ENCODE peak calls at places on chromosomes 5 and 9, in five cellular contexts. One of them, this sample, is unnamed.

GRCh38 chr5:82991678-82992323 is 85.4 kb downstream of the TMEM167A start:
- DNase-seq in activated CD8-positive, alpha-beta T cell treated with anti-CD3 and anti-CD28 coated beads for 36 hours: no peak
- DNase-seq in fibroblast of mammary gland: peak
- DNase-seq in PC-9: no peak
- DNase-seq in endothelial cell: no peak
- DNase-seq in this sample: no peak

GRCh38 chr5:172904643-172905345 is 54.4 kb upstream of the RPL26L1 start:
- DNase-seq in endothelial cell: no peak
- DNase-seq in PC-9: peak
- DNase-seq in fibroblast of mammary gland: peak
- DNase-seq in activated CD8-positive, alpha-beta T cell treated with anti-CD3 and anti-CD28 coated beads for 36 hours: no peak
- DNase-seq in this sample: no peak

GRCh38 chr5:65907138-65907537 is 19.2 kb upstream of the ERBIN start:
- DNase-seq in activated CD8-positive, alpha-beta T cell treated with anti-CD3 and anti-CD28 coated beads for 36 hours: no peak
- DNase-seq in PC-9: no peak
- DNase-seq in fibroblast of mammary gland: no peak
- DNase-seq in endothelial cell: no peak
- DNase-seq in this sample: no peak

GRCh38 chr5:36200513-36200912 is 41.2 kb downstream of the NADK2 start:
- DNase-seq in PC-9: no peak
- DNase-seq in fibroblast of mammary gland: peak
- DNase-seq in endothelial cell: no peak
- DNase-seq in activated CD8-positive, alpha-beta T cell treated with anti-CD3 and anti-CD28 coated beads for 36 hours: no peak
- DNase-seq in this sample: no peak

GRCh38 chr9:121906074-121906520 is 187.0 kb downstream of the TTLL11 start:
- DNase-seq in fibroblast of mammary gland: peak
- DNase-seq in endothelial cell: no peak
- DNase-seq in PC-9: no peak
- DNase-seq in activated CD8-positive, alpha-beta T cell treated with anti-CD3 and anti-CD28 coated beads for 36 hours: no peak
- DNase-seq in this sample: no peak

GRCh38 chr5:73104326-73104725 is 16.0 kb upstream of the TMEM171 start:
- DNase-seq in fibroblast of mammary gland: no peak
- DNase-seq in PC-9: no peak
- DNase-seq in endothelial cell: no peak
- DNase-seq in activated CD8-positive, alpha-beta T cell treated with anti-CD3 and anti-CD28 coated beads for 36 hours: no peak
- DNase-seq in this sample: no peak

GRCh38 chr9:134099123-134099761 is 31.4 kb upstream of the BRD3 start:
- DNase-seq in PC-9: peak
- DNase-seq in endothelial cell: peak
- DNase-seq in fibroblast of mammary gland: peak
- DNase-seq in activated CD8-positive, alpha-beta T cell treated with anti-CD3 and anti-CD28 coated beads for 36 hours: peak
- DNase-seq in this sample: peak

GRCh38 chr9:130872511-130872910 is 24.1 kb downstream of the QRFP start:
- DNase-seq in fibroblast of mammary gland: no peak
- DNase-seq in activated CD8-positive, alpha-beta T cell treated with anti-CD3 and anti-CD28 coated beads for 36 hours: no peak
- DNase-seq in endothelial cell: no peak
- DNase-seq in PC-9: no peak
- DNase-seq in this sample: no peak

GRCh38 chr9:77647659-77648457 is at the start of gene GNA14:
- DNase-seq in fibroblast of mammary gland: no peak
- DNase-seq in endothelial cell: peak
- DNase-seq in PC-9: no peak
- DNase-seq in activated CD8-positive, alpha-beta T cell treated with anti-CD3 and anti-CD28 coated beads for 36 hours: peak
- DNase-seq in this sample: no peak

GRCh38 chr5:134371834-134372340 is 518 bp downstream of the UBE2B start:
- DNase-seq in activated CD8-positive, alpha-beta T cell treated with anti-CD3 and anti-CD28 coated beads for 36 hours: peak
- DNase-seq in endothelial cell: peak
- DNase-seq in PC-9: peak
- DNase-seq in fibroblast of mammary gland: peak
- DNase-seq in this sample: peak

GRCh38 chr9:135288941-135289534 is 190.5 kb upstream of the PPP1R26 start:
- DNase-seq in PC-9: no peak
- DNase-seq in endothelial cell: no peak
- DNase-seq in activated CD8-positive, alpha-beta T cell treated with anti-CD3 and anti-CD28 coated beads for 36 hours: no peak
- DNase-seq in fibroblast of mammary gland: no peak
- DNase-seq in this sample: no peak

GRCh38 chr5:172789687-172790495 is 18.9 kb upstream of the DUSP1 start:
- DNase-seq in PC-9: no peak
- DNase-seq in activated CD8-positive, alpha-beta T cell treated with anti-CD3 and anti-CD28 coated beads for 36 hours: no peak
- DNase-seq in endothelial cell: no peak
- DNase-seq in fibroblast of mammary gland: no peak
- DNase-seq in this sample: no peak

GRCh38 chr5:14161825-14162556 is 18.8 kb downstream of the TRIO start:
- DNase-seq in endothelial cell: no peak
- DNase-seq in PC-9: no peak
- DNase-seq in activated CD8-positive, alpha-beta T cell treated with anti-CD3 and anti-CD28 coated beads for 36 hours: no peak
- DNase-seq in fibroblast of mammary gland: no peak
- DNase-seq in this sample: no peak

GRCh38 chr9:34642679-34643078 is 3.8 kb upstream of the GALT start:
- DNase-seq in activated CD8-positive, alpha-beta T cell treated with anti-CD3 and anti-CD28 coated beads for 36 hours: no peak
- DNase-seq in fibroblast of mammary gland: no peak
- DNase-seq in endothelial cell: no peak
- DNase-seq in PC-9: no peak
- DNase-seq in this sample: no peak

GRCh38 chr5:173395257-173395932 is 67.2 kb upstream of the STC2 start:
- DNase-seq in fibroblast of mammary gland: peak
- DNase-seq in endothelial cell: no peak
- DNase-seq in PC-9: no peak
- DNase-seq in activated CD8-positive, alpha-beta T cell treated with anti-CD3 and anti-CD28 coated beads for 36 hours: no peak
- DNase-seq in this sample: no peak

GRCh38 chr5:71456362-71456743 is 902 bp downstream of the BDP1 start:
- DNase-seq in fibroblast of mammary gland: peak
- DNase-seq in PC-9: no peak
- DNase-seq in endothelial cell: no peak
- DNase-seq in activated CD8-positive, alpha-beta T cell treated with anti-CD3 and anti-CD28 coated beads for 36 hours: no peak
- DNase-seq in this sample: no peak

GRCh38 chr5:14728109-14728938 is 63.8 kb downstream of the OTULIN start:
- DNase-seq in activated CD8-positive, alpha-beta T cell treated with anti-CD3 and anti-CD28 coated beads for 36 hours: no peak
- DNase-seq in PC-9: no peak
- DNase-seq in fibroblast of mammary gland: no peak
- DNase-seq in endothelial cell: peak
- DNase-seq in this sample: peak

GRCh38 chr9:136589766-136590740 is 44.2 kb upstream of the NOTCH1 start:
- DNase-seq in endothelial cell: no peak
- DNase-seq in activated CD8-positive, alpha-beta T cell treated with anti-CD3 and anti-CD28 coated beads for 36 hours: no peak
- DNase-seq in PC-9: no peak
- DNase-seq in fibroblast of mammary gland: no peak
- DNase-seq in this sample: no peak

GRCh38 chr5:122153230-122153629 is 23.9 kb downstream of the ZNF474 start:
- DNase-seq in activated CD8-positive, alpha-beta T cell treated with anti-CD3 and anti-CD28 coated beads for 36 hours: no peak
- DNase-seq in PC-9: no peak
- DNase-seq in fibroblast of mammary gland: peak
- DNase-seq in endothelial cell: no peak
- DNase-seq in this sample: no peak

GRCh38 chr5:147773587-147773986 is 8.9 kb downstream of the JAKMIP2 start:
- DNase-seq in endothelial cell: no peak
- DNase-seq in activated CD8-positive, alpha-beta T cell treated with anti-CD3 and anti-CD28 coated beads for 36 hours: no peak
- DNase-seq in fibroblast of mammary gland: no peak
- DNase-seq in PC-9: no peak
- DNase-seq in this sample: no peak

GRCh38 chr5:172902497-172903472 is 56.4 kb upstream of the RPL26L1 start:
- DNase-seq in activated CD8-positive, alpha-beta T cell treated with anti-CD3 and anti-CD28 coated beads for 36 hours: no peak
- DNase-seq in fibroblast of mammary gland: peak
- DNase-seq in endothelial cell: peak
- DNase-seq in PC-9: peak
- DNase-seq in this sample: peak

GRCh38 chr9:123997665-123998277 is 13.8 kb upstream of the LHX2 start:
- DNase-seq in fibroblast of mammary gland: peak
- DNase-seq in PC-9: no peak
- DNase-seq in endothelial cell: no peak
- DNase-seq in activated CD8-positive, alpha-beta T cell treated with anti-CD3 and anti-CD28 coated beads for 36 hours: peak
- DNase-seq in this sample: peak

GRCh38 chr9:129495422-129496186 is 125.3 kb downstream of the C9orf50 start:
- DNase-seq in fibroblast of mammary gland: peak
- DNase-seq in PC-9: peak
- DNase-seq in endothelial cell: peak
- DNase-seq in activated CD8-positive, alpha-beta T cell treated with anti-CD3 and anti-CD28 coated beads for 36 hours: peak
- DNase-seq in this sample: peak

GRCh38 chr9:112820886-112821285 is 69.8 kb downstream of the SLC46A2 start:
- DNase-seq in fibroblast of mammary gland: peak
- DNase-seq in PC-9: no peak
- DNase-seq in activated CD8-positive, alpha-beta T cell treated with anti-CD3 and anti-CD28 coated beads for 36 hours: no peak
- DNase-seq in endothelial cell: no peak
- DNase-seq in this sample: no peak

GRCh38 chr5:145854651-145855258 is 18.1 kb downstream of the GRXCR2 start:
- DNase-seq in PC-9: peak
- DNase-seq in endothelial cell: no peak
- DNase-seq in activated CD8-positive, alpha-beta T cell treated with anti-CD3 and anti-CD28 coated beads for 36 hours: no peak
- DNase-seq in fibroblast of mammary gland: peak
- DNase-seq in this sample: no peak

GRCh38 chr9:72983512-72984021 is 30.7 kb upstream of the ALDH1A1 start:
- DNase-seq in endothelial cell: no peak
- DNase-seq in fibroblast of mammary gland: no peak
- DNase-seq in PC-9: no peak
- DNase-seq in activated CD8-positive, alpha-beta T cell treated with anti-CD3 and anti-CD28 coated beads for 36 hours: no peak
- DNase-seq in this sample: no peak

GRCh38 chr5:126837907-126838539 is 61.1 kb downstream of the LMNB1 start:
- DNase-seq in activated CD8-positive, alpha-beta T cell treated with anti-CD3 and anti-CD28 coated beads for 36 hours: no peak
- DNase-seq in fibroblast of mammary gland: peak
- DNase-seq in endothelial cell: no peak
- DNase-seq in PC-9: no peak
- DNase-seq in this sample: no peak
- TF ChIP-seq CTCF in activated CD8-positive, alpha-beta T cell treated with anti-CD3 and anti-CD28 coated beads for 36 hours: no peak
- TF ChIP-seq CTCF in fibroblast of mammary gland: peak
- TF ChIP-seq CTCF in endothelial cell: no peak
- TF ChIP-seq CTCF in PC-9: peak
- TF ChIP-seq CTCF in this sample: no peak

DNA sequence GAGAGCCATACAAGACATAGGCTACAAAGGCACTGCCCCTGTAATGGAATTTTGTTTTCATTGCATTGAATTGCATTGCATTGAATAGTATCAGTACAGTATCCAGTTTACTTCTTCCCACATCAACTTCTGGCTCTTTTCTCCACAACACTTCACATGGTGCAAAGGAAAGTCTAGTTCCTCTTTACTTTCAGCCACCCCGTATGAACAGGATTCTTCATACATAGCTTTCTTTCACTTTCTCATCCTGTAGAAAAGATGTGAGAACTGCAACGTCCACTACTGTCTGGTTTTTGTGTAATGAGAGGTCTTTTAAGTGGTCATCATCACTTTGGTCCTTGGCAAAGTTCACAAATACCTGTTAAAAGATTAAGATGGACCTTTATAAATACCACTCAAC is 20.2 kb downstream of the NIPSNAP3B start:
- DNase-seq in activated CD8-positive, alpha-beta T cell treated with anti-CD3 and anti-CD28 coated beads for 36 hours: no peak
- DNase-seq in endothelial cell: no peak
- DNase-seq in PC-9: no peak
- DNase-seq in fibroblast of mammary gland: no peak
- DNase-seq in this sample: no peak
- TF ChIP-seq CTCF in activated CD8-positive, alpha-beta T cell treated with anti-CD3 and anti-CD28 coated beads for 36 hours: no peak
- TF ChIP-seq CTCF in endothelial cell: no peak
- TF ChIP-seq CTCF in PC-9: no peak
- TF ChIP-seq CTCF in fibroblast of mammary gland: no peak
- TF ChIP-seq CTCF in this sample: no peak

GRCh38 chr9:75628952-75629351 is 261.5 kb upstream of the PCSK5 start:
- DNase-seq in fibroblast of mammary gland: no peak
- DNase-seq in PC-9: no peak
- DNase-seq in endothelial cell: no peak
- DNase-seq in activated CD8-positive, alpha-beta T cell treated with anti-CD3 and anti-CD28 coated beads for 36 hours: no peak
- DNase-seq in this sample: no peak
- TF ChIP-seq CTCF in fibroblast of mammary gland: no peak
- TF ChIP-seq CTCF in PC-9: no peak
- TF ChIP-seq CTCF in endothelial cell: no peak
- TF ChIP-seq CTCF in activated CD8-positive, alpha-beta T cell treated with anti-CD3 and anti-CD28 coated beads for 36 hours: no peak
- TF ChIP-seq CTCF in this sample: no peak

DNA sequence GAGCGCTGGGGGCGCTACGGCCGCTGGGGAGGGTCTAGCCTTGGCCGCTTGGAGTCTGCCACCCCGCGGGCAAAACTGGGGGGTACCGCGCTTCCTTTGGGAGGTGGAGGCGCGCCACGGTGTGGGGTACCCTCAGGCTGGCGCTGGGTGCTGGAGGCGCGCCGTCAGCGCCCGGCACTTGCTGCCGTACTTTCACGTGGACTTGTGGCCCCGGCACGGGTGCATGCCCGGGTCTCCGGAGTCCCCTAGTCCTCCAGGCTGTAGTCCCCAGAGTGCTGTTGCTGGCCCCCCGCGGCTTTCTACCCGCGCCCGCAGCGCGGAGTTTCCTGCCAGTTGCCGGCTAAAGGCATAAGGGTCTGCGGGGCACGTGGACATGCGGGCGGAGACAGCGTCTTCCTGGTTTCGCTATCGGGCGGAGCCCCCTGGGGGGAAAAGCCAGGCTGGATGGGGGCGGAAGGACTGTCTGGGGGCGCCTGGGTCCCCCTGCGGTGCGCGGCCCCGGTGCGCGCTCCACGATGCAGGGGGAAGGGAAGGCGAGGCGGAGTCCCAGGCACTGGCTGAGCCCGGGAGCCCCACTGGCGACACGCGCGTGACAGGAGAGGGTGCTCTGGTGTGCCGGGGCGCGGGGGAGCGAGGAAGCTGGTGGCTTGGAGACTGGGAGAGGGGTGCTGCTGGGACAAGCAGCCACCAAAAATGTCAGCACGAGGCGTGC is 666 bp downstream of the PPARGC1B start:
- DNase-seq in endothelial cell: peak
- DNase-seq in activated CD8-positive, alpha-beta T cell treated with anti-CD3 and anti-CD28 coated beads for 36 hours: peak
- DNase-seq in PC-9: peak
- DNase-seq in fibroblast of mammary gland: peak
- DNase-seq in this sample: peak
- TF ChIP-seq CTCF in endothelial cell: no peak
- TF ChIP-seq CTCF in activated CD8-positive, alpha-beta T cell treated with anti-CD3 and anti-CD28 coated beads for 36 hours: no peak
- TF ChIP-seq CTCF in PC-9: no peak
- TF ChIP-seq CTCF in fibroblast of mammary gland: no peak
- TF ChIP-seq CTCF in this sample: no peak

GRCh38 chr5:43601454-43602260 is 1.3 kb upstream of the NNT start:
- DNase-seq in PC-9: no peak
- DNase-seq in activated CD8-positive, alpha-beta T cell treated with anti-CD3 and anti-CD28 coated beads for 36 hours: no peak
- DNase-seq in endothelial cell: no peak
- DNase-seq in fibroblast of mammary gland: peak
- DNase-seq in this sample: no peak

GRCh38 chr5:43602456-43602817 is 543 bp upstream of the NNT start:
- DNase-seq in activated CD8-positive, alpha-beta T cell treated with anti-CD3 and anti-CD28 coated beads for 36 hours: peak
- DNase-seq in fibroblast of mammary gland: peak
- DNase-seq in PC-9: no peak
- DNase-seq in endothelial cell: no peak
- DNase-seq in this sample: peak

GRCh38 chr5:43603535-43604363 is 769 bp downstream of the NNT start:
- DNase-seq in endothelial cell: peak
- DNase-seq in fibroblast of mammary gland: peak
- DNase-seq in activated CD8-positive, alpha-beta T cell treated with anti-CD3 and anti-CD28 coated beads for 36 hours: peak
- DNase-seq in PC-9: peak
- DNase-seq in this sample: peak

GRCh38 chr5:43604699-43605098 is 1.7 kb downstream of the NNT start:
- DNase-seq in PC-9: no peak
- DNase-seq in endothelial cell: no peak
- DNase-seq in fibroblast of mammary gland: no peak
- DNase-seq in activated CD8-positive, alpha-beta T cell treated with anti-CD3 and anti-CD28 coated beads for 36 hours: no peak
- DNase-seq in this sample: no peak

GRCh38 chr5:43602818-43603534 is at the start of gene NNT:
- DNase-seq in activated CD8-positive, alpha-beta T cell treated with anti-CD3 and anti-CD28 coated beads for 36 hours: peak
- DNase-seq in fibroblast of mammary gland: peak
- DNase-seq in endothelial cell: peak
- DNase-seq in PC-9: peak
- DNase-seq in this sample: peak
- TF ChIP-seq CTCF in activated CD8-positive, alpha-beta T cell treated with anti-CD3 and anti-CD28 coated beads for 36 hours: no peak
- TF ChIP-seq CTCF in fibroblast of mammary gland: no peak
- TF ChIP-seq CTCF in endothelial cell: no peak
- TF ChIP-seq CTCF in PC-9: peak
- TF ChIP-seq CTCF in this sample: no peak

GRCh38 chr5:57082441-57083067 is 91.3 kb upstream of the GPBP1 start:
- DNase-seq in fibroblast of mammary gland: peak
- DNase-seq in activated CD8-positive, alpha-beta T cell treated with anti-CD3 and anti-CD28 coated beads for 36 hours: no peak
- DNase-seq in PC-9: no peak
- DNase-seq in endothelial cell: no peak
- DNase-seq in this sample: no peak
- TF ChIP-seq CTCF in fibroblast of mammary gland: peak
- TF ChIP-seq CTCF in activated CD8-positive, alpha-beta T cell treated with anti-CD3 and anti-CD28 coated beads for 36 hours: no peak
- TF ChIP-seq CTCF in PC-9: peak
- TF ChIP-seq CTCF in endothelial cell: peak
- TF ChIP-seq CTCF in this sample: no peak

This sample was measured in nephron progenitor cell.